ENCODE peak calls at places on chromosomes 2 and 18, in eight cellular contexts. C is HTR-8/SVneo; M is A549; D is occipital lobe; U is Kasumi-1; W is NCI-H1436; L is HS-5; J is activated CD8-positive, alpha-beta memory T cell treated with anti-CD3 and anti-CD28 coated beads, Interleukin-2, amount 50 U/mL, for 48 hours. F is an unnamed sample.

GRCh38 chr2:100964222-100964621 is 37.9 kb upstream of the RPL31 start:
- DNase-seq in M (no peak), W (no peak), L (no peak), U (no peak), J (no peak), C (no peak), D (no peak), F (no peak)

GRCh38 chr2:71880846-71881610 is 266.6 kb downstream of the CYP26B1 start:
- DNase-seq in D (no peak), U (no peak), J (peak), W (no peak), M (peak), C (peak), L (no peak), F (no peak)

GRCh38 chr2:145060876-145061275 is 541.0 kb upstream of the ZEB2 start:
- DNase-seq in U (no peak), M (no peak), L (no peak), J (no peak), C (no peak), W (no peak), D (no peak), F (no peak)

GRCh38 chr2:121944072-121944829 is 188.8 kb downstream of the TSN start:
- DNase-seq in M (peak), U (peak), J (no peak), C (peak), W (no peak), L (peak), D (no peak), F (no peak)

GRCh38 chr2:85768713-85769112 is 14.9 kb downstream of the ATOH8 start:
- DNase-seq in U (no peak), W (peak), D (no peak), L (no peak), M (no peak), J (no peak), C (no peak), F (no peak)

GRCh38 chr2:29810956-29811355 is 110.4 kb downstream of the ALK start:
- DNase-seq in W (no peak), J (no peak), M (no peak), L (no peak), D (no peak), U (no peak), C (no peak), F (no peak)

GRCh38 chr2:126766897-126767296 is 110.9 kb downstream of the GYPC start:
- DNase-seq in U (no peak), C (no peak), J (no peak), W (no peak), D (no peak), M (no peak), L (no peak), F (no peak)

GRCh38 chr18:13159579-13159978 is 59.0 kb upstream of the LDLRAD4 start:
- DNase-seq in M (peak), C (peak), U (peak), D (no peak), L (peak), W (peak), J (no peak), F (peak)

GRCh38 chr18:48293954-48294893 is 115.0 kb downstream of the ZBTB7C start:
- DNase-seq in C (no peak), L (no peak), M (no peak), D (no peak), W (peak), J (peak), U (no peak), F (no peak)

GRCh38 chr2:218423584-218423983 is 4.7 kb downstream of the VIL1 start:
- DNase-seq in W (no peak), M (no peak), U (no peak), L (no peak), C (no peak), J (no peak), D (no peak), F (no peak)

GRCh38 chr2:24832991-24833671 is 39.9 kb downstream of the CENPO start:
- DNase-seq in M (no peak), D (no peak), L (no peak), C (no peak), J (no peak), W (no peak), U (no peak), F (no peak)

F was measured in iPS DF 19.7.